ENCODE peak calls at places on chromosomes 5 and 9, in four cellular contexts. L is SW480, W is A549, I is fibroblast of lung. O is an unnamed sample.
A peak's percentile ranks its signal among the peaks of the same experiment; 100 is the strongest.

GRCh38 chr5:160175438-160176218 is 53.7 kb upstream of the FABP6 start:
- DNase-seq in I (peak; percentile 35), W (no peak), L (no peak), O (peak; percentile 69)

GRCh38 chr5:129670944-129671343 is 77.0 kb upstream of the MINAR2 start:
- DNase-seq in W (no peak), L (no peak), I (peak; percentile 77), O (no peak)

GRCh38 chr5:136511046-136511445 is 145.7 kb upstream of the TRPC7 start:
- DNase-seq in I (no peak), L (peak; percentile 20), W (no peak), O (no peak)

GRCh38 chr5:1137567-1138444 is 25.9 kb upstream of the SLC12A7 start:
- DNase-seq in W (no peak), I (no peak), L (no peak), O (no peak)

GRCh38 chr5:138635708-138636107 is 60.5 kb upstream of the HSPA9 start:
- DNase-seq in W (no peak), L (no peak), I (no peak), O (no peak)

GRCh38 chr9:34343090-34343489 is 13.7 kb downstream of the NUDT2 start:
- DNase-seq in L (no peak), I (peak; percentile 24), W (no peak), O (no peak)

GRCh38 chr9:101446732-101447131 is 11.2 kb upstream of the ALDOB start:
- DNase-seq in W (no peak), L (no peak), I (no peak), O (no peak)

GRCh38 chr5:98880151-98880550 is 48.7 kb downstream of the CHD1 start:
- DNase-seq in W (no peak), L (no peak), I (no peak), O (no peak)

GRCh38 chr5:1012900-1013237 is 4.3 kb downstream of the NKD2 start:
- DNase-seq in L (no peak), W (no peak), I (no peak), O (no peak)

GRCh38 chr9:86600291-86600690 is 246.1 kb upstream of the TUT7 start:
- DNase-seq in W (no peak), L (no peak), I (peak; percentile 28), O (no peak)